ENCODE peak calls at places on chromosomes 3 and 15, in ten cellular contexts. One of them, this sample, is unnamed.

GRCh38 chr3:41716391-41716910 is 245.5 kb downstream of the ULK4 start:
- DNase-seq in A549: no peak
- DNase-seq in foreskin fibroblast: no peak
- DNase-seq in choroid plexus epithelial cell: peak
- DNase-seq in BJ: no peak
- DNase-seq in fibroblast of mammary gland: peak
- DNase-seq in PC-9: no peak
- DNase-seq in AG10803: peak
- DNase-seq in stomach: no peak
- DNase-seq in lung: no peak
- DNase-seq in this sample: no peak

GRCh38 chr3:173747427-173747826 is 349.9 kb downstream of the NLGN1 start:
- DNase-seq in A549: no peak
- DNase-seq in foreskin fibroblast: no peak
- DNase-seq in choroid plexus epithelial cell: no peak
- DNase-seq in BJ: no peak
- DNase-seq in fibroblast of mammary gland: peak
- DNase-seq in PC-9: no peak
- DNase-seq in AG10803: no peak
- DNase-seq in stomach: no peak
- DNase-seq in lung: no peak
- DNase-seq in this sample: no peak

GRCh38 chr3:69866988-69867720 is 127.9 kb downstream of the MITF start:
- DNase-seq in A549: peak
- DNase-seq in foreskin fibroblast: no peak
- DNase-seq in choroid plexus epithelial cell: peak
- DNase-seq in BJ: peak
- DNase-seq in fibroblast of mammary gland: peak
- DNase-seq in PC-9: peak
- DNase-seq in AG10803: peak
- DNase-seq in stomach: no peak
- DNase-seq in lung: no peak
- DNase-seq in this sample: no peak

GRCh38 chr3:67647390-67647878 is 7.0 kb downstream of the SUCLG2 start:
- DNase-seq in A549: peak
- DNase-seq in foreskin fibroblast: peak
- DNase-seq in choroid plexus epithelial cell: peak
- DNase-seq in BJ: peak
- DNase-seq in fibroblast of mammary gland: peak
- DNase-seq in PC-9: peak
- DNase-seq in AG10803: peak
- DNase-seq in stomach: peak
- DNase-seq in lung: peak
- DNase-seq in this sample: peak

GRCh38 chr3:162390891-162391290 is 894.3 kb downstream of the OTOL1 start:
- DNase-seq in A549: peak
- DNase-seq in foreskin fibroblast: peak
- DNase-seq in choroid plexus epithelial cell: peak
- DNase-seq in BJ: peak
- DNase-seq in fibroblast of mammary gland: peak
- DNase-seq in PC-9: no peak
- DNase-seq in AG10803: peak
- DNase-seq in stomach: no peak
- DNase-seq in lung: no peak
- DNase-seq in this sample: no peak

GRCh38 chr15:84829428-84829827 is 12.3 kb downstream of the ALPK3 start:
- DNase-seq in A549: no peak
- DNase-seq in foreskin fibroblast: no peak
- DNase-seq in choroid plexus epithelial cell: no peak
- DNase-seq in BJ: no peak
- DNase-seq in fibroblast of mammary gland: no peak
- DNase-seq in PC-9: no peak
- DNase-seq in AG10803: no peak
- DNase-seq in stomach: no peak
- DNase-seq in lung: no peak
- DNase-seq in this sample: no peak

GRCh38 chr3:149771652-149772271 is 19.5 kb upstream of the COMMD2 start:
- DNase-seq in A549: peak
- DNase-seq in foreskin fibroblast: peak
- DNase-seq in choroid plexus epithelial cell: peak
- DNase-seq in BJ: no peak
- DNase-seq in fibroblast of mammary gland: peak
- DNase-seq in PC-9: no peak
- DNase-seq in AG10803: peak
- DNase-seq in stomach: peak
- DNase-seq in lung: peak
- DNase-seq in this sample: peak

GRCh38 chr3:18024715-18025114 is 282.3 kb upstream of the TBC1D5 start:
- DNase-seq in A549: no peak
- DNase-seq in foreskin fibroblast: no peak
- DNase-seq in choroid plexus epithelial cell: no peak
- DNase-seq in BJ: no peak
- DNase-seq in fibroblast of mammary gland: no peak
- DNase-seq in PC-9: no peak
- DNase-seq in AG10803: no peak
- DNase-seq in stomach: no peak
- DNase-seq in lung: no peak
- DNase-seq in this sample: no peak

GRCh38 chr15:68114840-68115239 is 60.7 kb downstream of the PIAS1 start:
- DNase-seq in A549: no peak
- DNase-seq in foreskin fibroblast: no peak
- DNase-seq in choroid plexus epithelial cell: no peak
- DNase-seq in BJ: no peak
- DNase-seq in fibroblast of mammary gland: no peak
- DNase-seq in PC-9: no peak
- DNase-seq in AG10803: no peak
- DNase-seq in stomach: no peak
- DNase-seq in lung: no peak
- DNase-seq in this sample: no peak

GRCh38 chr15:22236469-22236868 is 156.1 kb downstream of the OR4M2 start:
- DNase-seq in A549: no peak
- DNase-seq in foreskin fibroblast: no peak
- DNase-seq in choroid plexus epithelial cell: no peak
- DNase-seq in BJ: no peak
- DNase-seq in fibroblast of mammary gland: no peak
- DNase-seq in PC-9: no peak
- DNase-seq in AG10803: no peak
- DNase-seq in stomach: no peak
- DNase-seq in lung: no peak
- DNase-seq in this sample: no peak

DNA sequence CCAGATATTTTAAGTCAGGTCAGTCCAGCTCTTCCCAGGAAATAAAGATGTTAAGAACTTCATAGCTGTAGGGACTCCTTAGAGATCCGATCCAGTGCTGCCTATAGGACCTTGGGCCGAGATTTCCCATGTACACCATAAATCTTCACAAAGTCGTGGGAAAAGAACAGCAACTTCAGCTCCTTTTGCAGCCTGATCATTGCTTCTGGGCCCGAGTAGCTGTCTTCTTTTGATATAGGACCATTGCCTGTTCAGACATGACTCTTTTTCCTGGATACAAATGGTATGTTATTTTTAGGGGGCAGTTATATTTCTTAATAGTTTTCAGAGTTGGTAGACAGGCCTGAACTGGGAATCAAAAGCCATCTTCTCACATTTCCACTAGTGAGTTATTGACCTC is 20.5 kb downstream of the IL1RAP start:
- DNase-seq in A549: no peak
- DNase-seq in foreskin fibroblast: no peak
- DNase-seq in choroid plexus epithelial cell: no peak
- DNase-seq in BJ: no peak
- DNase-seq in fibroblast of mammary gland: peak
- DNase-seq in PC-9: no peak
- DNase-seq in AG10803: peak
- DNase-seq in stomach: no peak
- DNase-seq in lung: no peak
- DNase-seq in this sample: no peak
- H3K4me3 ChIP-seq in A549: no peak
- H3K4me3 ChIP-seq in foreskin fibroblast: no peak
- H3K4me3 ChIP-seq in choroid plexus epithelial cell: no peak
- H3K4me3 ChIP-seq in BJ: no peak
- H3K4me3 ChIP-seq in fibroblast of mammary gland: no peak
- H3K4me3 ChIP-seq in PC-9: no peak
- H3K4me3 ChIP-seq in AG10803: peak
- H3K4me3 ChIP-seq in stomach: no peak
- H3K4me3 ChIP-seq in lung: no peak
- H3K4me3 ChIP-seq in this sample: no peak

GRCh38 chr15:79897380-79897678 is 515 bp upstream of the MTHFS start:
- DNase-seq in A549: no peak
- DNase-seq in foreskin fibroblast: no peak
- DNase-seq in choroid plexus epithelial cell: peak
- DNase-seq in BJ: no peak
- DNase-seq in fibroblast of mammary gland: peak
- DNase-seq in PC-9: no peak
- DNase-seq in AG10803: no peak
- DNase-seq in stomach: no peak
- DNase-seq in lung: no peak
- DNase-seq in this sample: no peak

GRCh38 chr15:79896131-79896633 is 632 bp downstream of the MTHFS start:
- DNase-seq in A549: no peak
- DNase-seq in foreskin fibroblast: no peak
- DNase-seq in choroid plexus epithelial cell: no peak
- DNase-seq in BJ: no peak
- DNase-seq in fibroblast of mammary gland: no peak
- DNase-seq in PC-9: no peak
- DNase-seq in AG10803: no peak
- DNase-seq in stomach: no peak
- DNase-seq in lung: no peak
- DNase-seq in this sample: no peak

GRCh38 chr15:79898369-79898768 is 1.6 kb upstream of the MTHFS start:
- DNase-seq in A549: no peak
- DNase-seq in foreskin fibroblast: no peak
- DNase-seq in choroid plexus epithelial cell: no peak
- DNase-seq in BJ: no peak
- DNase-seq in fibroblast of mammary gland: no peak
- DNase-seq in PC-9: no peak
- DNase-seq in AG10803: no peak
- DNase-seq in stomach: no peak
- DNase-seq in lung: no peak
- DNase-seq in this sample: no peak

GRCh38 chr15:79896634-79897379 is at the start of gene MTHFS:
- DNase-seq in A549: peak
- DNase-seq in foreskin fibroblast: peak
- DNase-seq in choroid plexus epithelial cell: peak
- DNase-seq in BJ: no peak
- DNase-seq in fibroblast of mammary gland: peak
- DNase-seq in PC-9: peak
- DNase-seq in AG10803: peak
- DNase-seq in stomach: peak
- DNase-seq in lung: peak
- DNase-seq in this sample: peak

DNA sequence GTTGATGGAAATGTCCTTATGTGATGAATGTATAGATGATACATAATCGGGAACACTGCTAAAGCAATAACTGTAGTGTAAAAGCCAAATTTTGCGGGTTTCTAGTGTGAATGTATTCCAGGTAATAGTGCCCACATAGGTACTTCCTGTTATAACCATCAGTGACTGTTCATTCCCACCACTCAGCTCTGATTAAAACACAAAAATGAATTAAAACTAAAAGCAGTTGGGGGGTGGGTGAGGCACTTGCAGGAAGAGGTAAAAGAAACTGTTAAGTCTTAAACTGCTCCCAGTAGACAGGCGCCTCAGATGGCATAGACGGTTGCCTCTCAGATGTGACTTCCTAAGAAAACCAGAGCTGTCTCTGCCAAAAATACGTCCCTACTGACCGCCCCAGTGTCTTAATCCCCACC is 893 bp upstream of the MTHFS start:
- DNase-seq in A549: no peak
- DNase-seq in foreskin fibroblast: no peak
- DNase-seq in choroid plexus epithelial cell: no peak
- DNase-seq in BJ: no peak
- DNase-seq in fibroblast of mammary gland: no peak
- DNase-seq in PC-9: no peak
- DNase-seq in AG10803: no peak
- DNase-seq in stomach: no peak
- DNase-seq in lung: no peak
- DNase-seq in this sample: peak
- H3K4me3 ChIP-seq in A549: peak
- H3K4me3 ChIP-seq in foreskin fibroblast: no peak
- H3K4me3 ChIP-seq in choroid plexus epithelial cell: no peak
- H3K4me3 ChIP-seq in BJ: no peak
- H3K4me3 ChIP-seq in fibroblast of mammary gland: peak
- H3K4me3 ChIP-seq in PC-9: peak
- H3K4me3 ChIP-seq in AG10803: peak
- H3K4me3 ChIP-seq in stomach: peak
- H3K4me3 ChIP-seq in lung: no peak
- H3K4me3 ChIP-seq in this sample: no peak

GRCh38 chr15:66936864-66937245 is 128.5 kb upstream of the SMAD3 start:
- DNase-seq in A549: no peak
- DNase-seq in foreskin fibroblast: no peak
- DNase-seq in choroid plexus epithelial cell: no peak
- DNase-seq in BJ: no peak
- DNase-seq in fibroblast of mammary gland: no peak
- DNase-seq in PC-9: no peak
- DNase-seq in AG10803: peak
- DNase-seq in stomach: no peak
- DNase-seq in lung: no peak
- DNase-seq in this sample: no peak
- H3K4me3 ChIP-seq in A549: no peak
- H3K4me3 ChIP-seq in foreskin fibroblast: peak
- H3K4me3 ChIP-seq in choroid plexus epithelial cell: peak
- H3K4me3 ChIP-seq in BJ: peak
- H3K4me3 ChIP-seq in fibroblast of mammary gland: peak
- H3K4me3 ChIP-seq in PC-9: no peak
- H3K4me3 ChIP-seq in AG10803: peak
- H3K4me3 ChIP-seq in stomach: peak
- H3K4me3 ChIP-seq in lung: no peak
- H3K4me3 ChIP-seq in this sample: no peak

GRCh38 chr15:77507151-77507847 is 86.6 kb downstream of the HMG20A start:
- DNase-seq in A549: no peak
- DNase-seq in foreskin fibroblast: no peak
- DNase-seq in choroid plexus epithelial cell: no peak
- DNase-seq in BJ: no peak
- DNase-seq in fibroblast of mammary gland: peak
- DNase-seq in PC-9: peak
- DNase-seq in AG10803: no peak
- DNase-seq in stomach: peak
- DNase-seq in lung: peak
- DNase-seq in this sample: peak
- H3K4me3 ChIP-seq in A549: no peak
- H3K4me3 ChIP-seq in foreskin fibroblast: no peak
- H3K4me3 ChIP-seq in choroid plexus epithelial cell: no peak
- H3K4me3 ChIP-seq in BJ: no peak
- H3K4me3 ChIP-seq in fibroblast of mammary gland: no peak
- H3K4me3 ChIP-seq in PC-9: no peak
- H3K4me3 ChIP-seq in AG10803: no peak
- H3K4me3 ChIP-seq in stomach: no peak
- H3K4me3 ChIP-seq in lung: no peak
- H3K4me3 ChIP-seq in this sample: no peak

This sample was measured in small intestine.